ENCODE peak calls at places on chromosomes 11 and 22, in ten cellular contexts. One of them, this sample, is unnamed.

GRCh38 chr11:117836077-117836960 is 11.8 kb upstream of the FXYD2 start:
- DNase-seq in left ventricle myocardium inferior: no peak
- DNase-seq in ovary: peak; percentile 6
- DNase-seq in pancreas: no peak
- DNase-seq in AG04449: no peak
- DNase-seq in transverse colon: peak; percentile 4
- DNase-seq in Caco-2: no peak
- DNase-seq in kidney: peak; percentile 38
- DNase-seq in CD8-positive, alpha-beta T cell: no peak
- DNase-seq in bronchial epithelial cell: no peak
- DNase-seq in this sample: no peak

GRCh38 chr11:13333456-13333957 is 55.9 kb downstream of the BMAL1 start:
- DNase-seq in left ventricle myocardium inferior: no peak
- DNase-seq in ovary: no peak
- DNase-seq in pancreas: peak; percentile 19
- DNase-seq in AG04449: no peak
- DNase-seq in transverse colon: peak; percentile 58
- DNase-seq in Caco-2: no peak
- DNase-seq in kidney: no peak
- DNase-seq in CD8-positive, alpha-beta T cell: no peak
- DNase-seq in bronchial epithelial cell: peak; percentile 60
- DNase-seq in this sample: no peak

GRCh38 chr11:117465236-117465997 is 137.8 kb downstream of the CEP164 start:
- DNase-seq in left ventricle myocardium inferior: no peak
- DNase-seq in ovary: no peak
- DNase-seq in pancreas: no peak
- DNase-seq in AG04449: no peak
- DNase-seq in transverse colon: no peak
- DNase-seq in Caco-2: no peak
- DNase-seq in kidney: no peak
- DNase-seq in CD8-positive, alpha-beta T cell: no peak
- DNase-seq in bronchial epithelial cell: no peak
- DNase-seq in this sample: no peak

GRCh38 chr11:64385953-64386704 is 27.2 kb downstream of the RPS6KA4 start:
- DNase-seq in left ventricle myocardium inferior: no peak
- DNase-seq in ovary: no peak
- DNase-seq in pancreas: no peak
- DNase-seq in AG04449: no peak
- DNase-seq in transverse colon: no peak
- DNase-seq in Caco-2: peak; percentile 71
- DNase-seq in kidney: no peak
- DNase-seq in CD8-positive, alpha-beta T cell: peak; percentile 43
- DNase-seq in bronchial epithelial cell: peak; percentile 57
- DNase-seq in this sample: peak; percentile 14

GRCh38 chr11:93567406-93567819 is 24.2 kb upstream of the SMCO4 start:
- DNase-seq in left ventricle myocardium inferior: peak; percentile 74
- DNase-seq in ovary: peak; percentile 43
- DNase-seq in pancreas: peak; percentile 83
- DNase-seq in AG04449: no peak
- DNase-seq in transverse colon: peak; percentile 39
- DNase-seq in Caco-2: no peak
- DNase-seq in kidney: peak; percentile 67
- DNase-seq in CD8-positive, alpha-beta T cell: no peak
- DNase-seq in bronchial epithelial cell: no peak
- DNase-seq in this sample: peak; percentile 6

GRCh38 chr11:8807544-8808225 is 103.3 kb upstream of the AKIP1 start:
- DNase-seq in left ventricle myocardium inferior: peak; percentile 44
- DNase-seq in ovary: peak; percentile 53
- DNase-seq in pancreas: peak; percentile 41
- DNase-seq in AG04449: no peak
- DNase-seq in transverse colon: peak; percentile 61
- DNase-seq in Caco-2: no peak
- DNase-seq in kidney: peak; percentile 72
- DNase-seq in CD8-positive, alpha-beta T cell: no peak
- DNase-seq in bronchial epithelial cell: peak; percentile 79
- DNase-seq in this sample: peak; percentile 94

GRCh38 chr11:48081151-48082010 is 101.0 kb downstream of the PTPRJ start:
- DNase-seq in left ventricle myocardium inferior: peak; percentile 77
- DNase-seq in ovary: no peak
- DNase-seq in pancreas: no peak
- DNase-seq in AG04449: peak; percentile 36
- DNase-seq in transverse colon: no peak
- DNase-seq in Caco-2: no peak
- DNase-seq in kidney: peak; percentile 84
- DNase-seq in CD8-positive, alpha-beta T cell: no peak
- DNase-seq in bronchial epithelial cell: peak; percentile 13
- DNase-seq in this sample: peak; percentile 76

GRCh38 chr11:46827995-46828394 is 18.1 kb downstream of the CKAP5 start:
- DNase-seq in left ventricle myocardium inferior: no peak
- DNase-seq in ovary: no peak
- DNase-seq in pancreas: no peak
- DNase-seq in AG04449: no peak
- DNase-seq in transverse colon: no peak
- DNase-seq in Caco-2: no peak
- DNase-seq in kidney: no peak
- DNase-seq in CD8-positive, alpha-beta T cell: no peak
- DNase-seq in bronchial epithelial cell: no peak
- DNase-seq in this sample: peak; percentile 27

GRCh38 chr11:121237686-121238658 is 54.6 kb upstream of the SC5D start:
- DNase-seq in left ventricle myocardium inferior: no peak
- DNase-seq in ovary: no peak
- DNase-seq in pancreas: peak; percentile 21
- DNase-seq in AG04449: peak; percentile 59
- DNase-seq in transverse colon: no peak
- DNase-seq in Caco-2: no peak
- DNase-seq in kidney: no peak
- DNase-seq in CD8-positive, alpha-beta T cell: no peak
- DNase-seq in bronchial epithelial cell: peak; percentile 62
- DNase-seq in this sample: peak; percentile 60

GRCh38 chr11:126383301-126384052 is 28.0 kb downstream of the ST3GAL4 start:
- DNase-seq in left ventricle myocardium inferior: no peak
- DNase-seq in ovary: peak; percentile 21
- DNase-seq in pancreas: no peak
- DNase-seq in AG04449: no peak
- DNase-seq in transverse colon: no peak
- DNase-seq in Caco-2: no peak
- DNase-seq in kidney: no peak
- DNase-seq in CD8-positive, alpha-beta T cell: no peak
- DNase-seq in bronchial epithelial cell: no peak
- DNase-seq in this sample: no peak

GRCh38 chr11:47414685-47415070 is 6.3 kb downstream of the SLC39A13 start:
- DNase-seq in left ventricle myocardium inferior: no peak
- DNase-seq in ovary: no peak
- DNase-seq in pancreas: no peak
- DNase-seq in AG04449: no peak
- DNase-seq in transverse colon: no peak
- DNase-seq in Caco-2: no peak
- DNase-seq in kidney: peak; percentile 80
- DNase-seq in CD8-positive, alpha-beta T cell: no peak
- DNase-seq in bronchial epithelial cell: no peak
- DNase-seq in this sample: no peak

GRCh38 chr11:9893474-9893873 is 229.6 kb downstream of the SWAP70 start:
- DNase-seq in left ventricle myocardium inferior: no peak
- DNase-seq in ovary: no peak
- DNase-seq in pancreas: no peak
- DNase-seq in AG04449: no peak
- DNase-seq in transverse colon: no peak
- DNase-seq in Caco-2: no peak
- DNase-seq in kidney: no peak
- DNase-seq in CD8-positive, alpha-beta T cell: no peak
- DNase-seq in bronchial epithelial cell: no peak
- DNase-seq in this sample: peak; percentile 7

GRCh38 chr22:45204241-45204640 is 36.5 kb downstream of the KIAA0930 start:
- DNase-seq in left ventricle myocardium inferior: no peak
- DNase-seq in ovary: no peak
- DNase-seq in pancreas: no peak
- DNase-seq in AG04449: no peak
- DNase-seq in transverse colon: no peak
- DNase-seq in Caco-2: no peak
- DNase-seq in kidney: no peak
- DNase-seq in CD8-positive, alpha-beta T cell: no peak
- DNase-seq in bronchial epithelial cell: no peak
- DNase-seq in this sample: no peak

DNA sequence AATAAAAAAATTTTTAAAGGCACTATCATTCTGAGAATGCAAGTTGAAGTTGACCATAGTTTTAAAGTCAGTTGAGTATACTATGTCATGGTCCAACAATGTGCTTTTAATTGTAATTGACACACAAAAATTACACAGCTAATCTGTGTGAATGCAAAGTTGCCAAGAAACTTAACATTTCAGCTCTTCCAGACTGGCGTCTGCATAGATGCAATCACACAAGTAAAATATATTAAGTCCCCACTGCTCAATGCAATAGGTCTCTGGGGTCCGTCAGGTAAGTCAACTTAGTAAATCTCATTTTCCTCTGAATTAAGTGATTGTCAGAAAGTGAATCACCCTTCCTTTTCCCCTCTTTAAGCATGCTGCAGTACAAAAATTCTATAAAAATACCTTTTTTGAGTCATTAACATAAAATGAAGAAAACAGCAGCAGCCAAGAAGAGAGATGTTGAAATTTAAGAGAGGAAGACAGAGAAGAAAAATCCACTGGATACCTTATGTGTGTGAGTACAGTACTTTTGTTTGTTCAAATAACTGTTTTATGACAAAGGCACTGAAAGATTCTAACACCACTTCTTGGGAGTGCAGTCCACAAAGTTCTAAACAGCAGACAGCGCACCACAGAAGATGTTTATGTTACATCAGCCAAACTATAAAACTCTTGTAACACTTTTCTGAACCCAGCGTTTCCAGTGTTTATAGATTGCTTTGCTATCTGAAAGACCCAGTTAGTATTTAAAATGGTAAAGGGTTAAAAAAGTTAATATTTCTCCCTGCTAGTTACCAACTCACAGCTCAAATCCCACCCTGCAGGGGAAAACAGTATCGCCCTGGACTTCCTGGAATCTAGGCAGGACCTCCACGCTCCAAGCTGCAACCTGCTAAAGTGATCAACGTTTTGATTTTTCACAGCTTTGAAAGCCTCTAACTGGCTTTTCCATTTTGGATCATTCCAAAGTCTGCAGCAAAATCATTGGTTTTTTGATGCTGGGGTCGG is 4.9 kb downstream of the FZD4 start:
- DNase-seq in left ventricle myocardium inferior: no peak
- DNase-seq in ovary: no peak
- DNase-seq in pancreas: no peak
- DNase-seq in AG04449: no peak
- DNase-seq in transverse colon: no peak
- DNase-seq in Caco-2: no peak
- DNase-seq in kidney: no peak
- DNase-seq in CD8-positive, alpha-beta T cell: no peak
- DNase-seq in bronchial epithelial cell: no peak
- DNase-seq in this sample: no peak
- H3K4me3 ChIP-seq in left ventricle myocardium inferior: peak overlapping the region; percentile 100
- H3K4me3 ChIP-seq in ovary: peak overlapping the region; percentile 3
- H3K4me3 ChIP-seq in pancreas: no peak overlapping the region
- H3K4me3 ChIP-seq in AG04449: no peak overlapping the region
- H3K4me3 ChIP-seq in transverse colon: no peak overlapping the region
- H3K4me3 ChIP-seq in Caco-2: no peak overlapping the region
- H3K4me3 ChIP-seq in kidney: peak overlapping the region; percentile 72
- H3K4me3 ChIP-seq in CD8-positive, alpha-beta T cell: no peak overlapping the region
- H3K4me3 ChIP-seq in bronchial epithelial cell: no peak overlapping the region
- H3K4me3 ChIP-seq in this sample: no peak overlapping the region

GRCh38 chr11:19774817-19775600 is 62.4 kb downstream of the NAV2 start:
- DNase-seq in left ventricle myocardium inferior: no peak
- DNase-seq in ovary: no peak
- DNase-seq in pancreas: no peak
- DNase-seq in AG04449: no peak
- DNase-seq in transverse colon: no peak
- DNase-seq in Caco-2: no peak
- DNase-seq in kidney: no peak
- DNase-seq in CD8-positive, alpha-beta T cell: no peak
- DNase-seq in bronchial epithelial cell: no peak
- DNase-seq in this sample: no peak

GRCh38 chr11:19775622-19776021 is 63.0 kb downstream of the NAV2 start:
- DNase-seq in left ventricle myocardium inferior: no peak
- DNase-seq in ovary: no peak
- DNase-seq in pancreas: no peak
- DNase-seq in AG04449: no peak
- DNase-seq in transverse colon: no peak
- DNase-seq in Caco-2: no peak
- DNase-seq in kidney: no peak
- DNase-seq in CD8-positive, alpha-beta T cell: no peak
- DNase-seq in bronchial epithelial cell: no peak
- DNase-seq in this sample: no peak

GRCh38 chr11:19774329-19774728 is 61.7 kb downstream of the NAV2 start:
- DNase-seq in left ventricle myocardium inferior: no peak
- DNase-seq in ovary: no peak
- DNase-seq in pancreas: no peak
- DNase-seq in AG04449: no peak
- DNase-seq in transverse colon: no peak
- DNase-seq in Caco-2: no peak
- DNase-seq in kidney: no peak
- DNase-seq in CD8-positive, alpha-beta T cell: no peak
- DNase-seq in bronchial epithelial cell: no peak
- DNase-seq in this sample: no peak

GRCh38 chr11:19777342-19778102 is 64.9 kb downstream of the NAV2 start:
- DNase-seq in left ventricle myocardium inferior: no peak
- DNase-seq in ovary: no peak
- DNase-seq in pancreas: peak; percentile 24
- DNase-seq in AG04449: no peak
- DNase-seq in transverse colon: no peak
- DNase-seq in Caco-2: peak; percentile 62
- DNase-seq in kidney: no peak
- DNase-seq in CD8-positive, alpha-beta T cell: no peak
- DNase-seq in bronchial epithelial cell: peak; percentile 56
- DNase-seq in this sample: peak; percentile 78

GRCh38 chr11:19777032-19777341 is 64.3 kb downstream of the NAV2 start:
- DNase-seq in left ventricle myocardium inferior: no peak
- DNase-seq in ovary: no peak
- DNase-seq in pancreas: peak; percentile 59
- DNase-seq in AG04449: no peak
- DNase-seq in transverse colon: peak; percentile 40
- DNase-seq in Caco-2: no peak
- DNase-seq in kidney: peak; percentile 77
- DNase-seq in CD8-positive, alpha-beta T cell: no peak
- DNase-seq in bronchial epithelial cell: no peak
- DNase-seq in this sample: no peak
- H3K4me3 ChIP-seq in left ventricle myocardium inferior: peak overlapping the region; percentile 67
- H3K4me3 ChIP-seq in ovary: peak overlapping the region; percentile 21
- H3K4me3 ChIP-seq in pancreas: peak overlapping the region; percentile 45
- H3K4me3 ChIP-seq in AG04449: peak overlapping the region; percentile 52
- H3K4me3 ChIP-seq in transverse colon: peak overlapping the region; percentile 60
- H3K4me3 ChIP-seq in Caco-2: peak overlapping the region; percentile 62
- H3K4me3 ChIP-seq in kidney: no peak overlapping the region
- H3K4me3 ChIP-seq in CD8-positive, alpha-beta T cell: no peak overlapping the region
- H3K4me3 ChIP-seq in bronchial epithelial cell: no peak overlapping the region
- H3K4me3 ChIP-seq in this sample: no peak overlapping the region

GRCh38 chr11:45355706-45356041 is 69.5 kb upstream of the SYT13 start:
- DNase-seq in left ventricle myocardium inferior: no peak
- DNase-seq in ovary: no peak
- DNase-seq in pancreas: no peak
- DNase-seq in AG04449: no peak
- DNase-seq in transverse colon: no peak
- DNase-seq in Caco-2: no peak
- DNase-seq in kidney: no peak
- DNase-seq in CD8-positive, alpha-beta T cell: no peak
- DNase-seq in bronchial epithelial cell: no peak
- DNase-seq in this sample: no peak
- H3K4me3 ChIP-seq in left ventricle myocardium inferior: peak overlapping the region; percentile 80
- H3K4me3 ChIP-seq in ovary: peak overlapping the region; percentile 46
- H3K4me3 ChIP-seq in pancreas: peak overlapping the region; percentile 35
- H3K4me3 ChIP-seq in AG04449: peak overlapping the region; percentile 55
- H3K4me3 ChIP-seq in transverse colon: peak overlapping the region; percentile 45
- H3K4me3 ChIP-seq in Caco-2: no peak overlapping the region
- H3K4me3 ChIP-seq in kidney: peak overlapping the region; percentile 64
- H3K4me3 ChIP-seq in CD8-positive, alpha-beta T cell: peak overlapping the region; percentile 66
- H3K4me3 ChIP-seq in bronchial epithelial cell: peak overlapping the region; percentile 16
- H3K4me3 ChIP-seq in this sample: peak overlapping the region; percentile 42

GRCh38 chr11:128628686-128629085 is 41.3 kb upstream of the ETS1 start:
- DNase-seq in left ventricle myocardium inferior: no peak
- DNase-seq in ovary: no peak
- DNase-seq in pancreas: no peak
- DNase-seq in AG04449: no peak
- DNase-seq in transverse colon: no peak
- DNase-seq in Caco-2: no peak
- DNase-seq in kidney: no peak
- DNase-seq in CD8-positive, alpha-beta T cell: peak; percentile 38
- DNase-seq in bronchial epithelial cell: no peak
- DNase-seq in this sample: no peak
- H3K4me3 ChIP-seq in left ventricle myocardium inferior: no peak overlapping the region
- H3K4me3 ChIP-seq in ovary: no peak overlapping the region
- H3K4me3 ChIP-seq in pancreas: no peak overlapping the region
- H3K4me3 ChIP-seq in AG04449: no peak overlapping the region
- H3K4me3 ChIP-seq in transverse colon: no peak overlapping the region
- H3K4me3 ChIP-seq in Caco-2: no peak overlapping the region
- H3K4me3 ChIP-seq in kidney: no peak overlapping the region
- H3K4me3 ChIP-seq in CD8-positive, alpha-beta T cell: peak overlapping the region; percentile 6
- H3K4me3 ChIP-seq in bronchial epithelial cell: no peak overlapping the region
- H3K4me3 ChIP-seq in this sample: no peak overlapping the region

This sample was measured in fibroblast of mammary gland.